ENCODE peak calls at places on chromosomes 13 and 19, in eight cellular contexts. Y is lower lobe of right lung; A is brain microvascular endothelial cell; V is kidney glomerular epithelial cell; T is CD8-positive, alpha-beta memory T cell; K is activated T-cell treated with anti-CD3 and anti-CD28 coated beads, Interleukin-2, amount 50 U/mL, for 48 hours; P is neural progenitor cell; X is AG08396. M is an unnamed sample.

GRCh38 chr13:108213946-108214345 is 1.4 kb downstream of the LIG4 start:
- DNase-seq in Y (no peak), A (no peak), V (peak), T (no peak), K (no peak), P (peak), X (peak), M (no peak)

GRCh38 chr19:55484571-55485438 is at the start of gene NAT14:
- DNase-seq in Y (no peak), A (no peak), V (peak), T (peak), K (peak), P (peak), X (peak), M (peak)

GRCh38 chr19:44748426-44749254 is at the start of gene BCL3:
- DNase-seq in Y (peak), A (no peak), V (no peak), T (peak), K (peak), P (peak), X (peak), M (peak)

GRCh38 chr19:19403373-19403901 is 2.0 kb upstream of the GATAD2A start:
- DNase-seq in Y (no peak), A (peak), V (peak), T (no peak), K (no peak), P (no peak), X (peak), M (no peak)

GRCh38 chr19:7540761-7541480 is 5.4 kb downstream of the PNPLA6 start:
- DNase-seq in Y (peak), A (no peak), V (peak), T (no peak), K (peak), P (peak), X (peak), M (peak)

GRCh38 chr19:17311455-17312248 is 2.3 kb downstream of the DDA1 start:
- DNase-seq in Y (no peak), A (peak), V (peak), T (no peak), K (no peak), P (no peak), X (no peak), M (no peak)

GRCh38 chr13:29855784-29856183 is 5.4 kb upstream of the UBL3 start:
- DNase-seq in Y (no peak), A (no peak), V (no peak), T (no peak), K (no peak), P (no peak), X (no peak), M (no peak)

GRCh38 chr13:35930665-35931631 is 200.2 kb downstream of the DCLK1 start:
- DNase-seq in Y (no peak), A (no peak), V (no peak), T (no peak), K (no peak), P (no peak), X (no peak), M (no peak)

GRCh38 chr19:46648961-46649960 is 11.7 kb downstream of the DACT3 start:
- DNase-seq in Y (no peak), A (no peak), V (no peak), T (no peak), K (no peak), P (peak), X (peak), M (peak)

GRCh38 chr13:98199480-98199879 is 22.4 kb upstream of the RNF113B start:
- DNase-seq in Y (no peak), A (no peak), V (no peak), T (no peak), K (no peak), P (no peak), X (no peak), M (no peak)

GRCh38 chr13:113345486-113345885 is 18.4 kb downstream of the GRTP1 start:
- DNase-seq in Y (peak), A (no peak), V (no peak), T (no peak), K (no peak), P (no peak), X (no peak), M (peak)

M was measured in NCI-H82.